ENCODE peak calls at places on chromosome 22, in ten cellular contexts. Z, D, P, N, C, O, X, J, U and L are unnamed samples.

GRCh38 chr22:37053310-37054077 is 2.0 kb downstream of the KCTD17 start:
- DNase-seq in Z (no peak), O (no peak), C (no peak), J (no peak), D (no peak), U (no peak), N (no peak), X (no peak), P (peak; percentile 61), L (peak; percentile 71)

GRCh38 chr22:43239956-43240355 is 53.0 kb upstream of the TTLL12 start:
- DNase-seq in J (no peak), Z (no peak), O (no peak), X (no peak), P (no peak), N (no peak), D (no peak), C (no peak), U (no peak), L (no peak)

GRCh38 chr22:46071451-46072029 is 78.8 kb upstream of the PPARA start:
- DNase-seq in J (peak; percentile 95), Z (peak; percentile 88), N (no peak), O (peak; percentile 94), D (peak; percentile 96), P (peak; percentile 93), U (peak; percentile 85), C (peak; percentile 89), X (no peak), L (peak; percentile 97)

GRCh38 chr22:46770151-46770641 is 7.7 kb downstream of the TBC1D22A start:
- DNase-seq in X (no peak), U (no peak), N (no peak), C (no peak), P (no peak), D (no peak), J (no peak), Z (no peak), O (no peak), L (no peak)

GRCh38 chr22:22168190-22168940 is 76.2 kb upstream of the VPREB1 start:
- DNase-seq in P (no peak), U (no peak), D (peak; percentile 53), X (peak; percentile 61), O (peak; percentile 70), C (peak; percentile 26), N (no peak), J (peak; percentile 37), Z (no peak), L (no peak)

GRCh38 chr22:46003271-46004091 is 26.5 kb upstream of the WNT7B start:
- DNase-seq in J (no peak), P (no peak), N (no peak), Z (peak; percentile 83), X (no peak), O (peak; percentile 35), U (no peak), D (no peak), C (no peak), L (no peak)

GRCh38 chr22:43437871-43438475 is 26.2 kb downstream of the MPPED1 start:
- DNase-seq in Z (no peak), C (no peak), N (no peak), X (no peak), D (no peak), P (no peak), J (no peak), U (no peak), O (no peak), L (no peak)

GRCh38 chr22:40485813-40486610 is 115.6 kb downstream of the SGSM3 start:
- DNase-seq in P (no peak), U (no peak), D (peak; percentile 89), O (peak; percentile 36), C (no peak), Z (no peak), N (no peak), J (peak; percentile 83), X (no peak), L (no peak)

GRCh38 chr22:17944205-17944725 is 80.1 kb downstream of the MICAL3 start:
- DNase-seq in P (no peak), D (no peak), C (no peak), N (no peak), X (no peak), U (no peak), O (no peak), Z (no peak), J (no peak), L (no peak)

GRCh38 chr22:24325105-24325757 is 54.6 kb downstream of the SPECC1L start:
- DNase-seq in J (peak; percentile 85), X (peak; percentile 78), P (no peak), O (peak; percentile 86), Z (peak; percentile 77), U (peak; percentile 78), D (peak; percentile 61), N (no peak), C (no peak), L (no peak)

GRCh38 chr22:20905415-20906386 is 11.5 kb upstream of the CRKL start:
- DNase-seq in P (no peak), X (no peak), C (no peak), D (peak; percentile 59), O (peak; percentile 40), N (no peak), Z (no peak), J (no peak), U (no peak), L (no peak)

GRCh38 chr22:35995772-35996171 is 32.9 kb downstream of the RBFOX2 start:
- DNase-seq in O (peak; percentile 98), X (peak; percentile 55), C (peak; percentile 66), Z (peak; percentile 67), N (no peak), D (peak; percentile 59), J (peak; percentile 95), P (no peak), U (peak; percentile 50), L (no peak)

GRCh38 chr22:45629469-45630089 is 42.1 kb upstream of the ATXN10 start:
- DNase-seq in D (no peak), O (no peak), X (peak; percentile 80), U (no peak), C (no peak), P (no peak), N (no peak), Z (no peak), J (no peak), L (no peak)

GRCh38 chr22:42799061-42799460 is 58.0 kb downstream of the ARFGAP3 start:
- DNase-seq in J (no peak), D (no peak), C (no peak), Z (no peak), O (no peak), X (no peak), P (no peak), N (no peak), U (no peak), L (no peak)

GRCh38 chr22:31155425-31155824 is 4.6 kb upstream of the RNF185 start:
- DNase-seq in O (peak; percentile 23), C (no peak), N (no peak), Z (peak; percentile 40), D (no peak), J (peak; percentile 54), U (peak; percentile 26), P (no peak), X (no peak), L (no peak)

GRCh38 chr22:42714768-42715430 is 5.8 kb downstream of the A4GALT start:
- DNase-seq in O (no peak), D (no peak), J (peak; percentile 38), Z (no peak), C (no peak), P (no peak), X (peak; percentile 62), N (no peak), U (no peak), L (no peak)

GRCh38 chr22:31897842-31898241 is 46.5 kb upstream of the YWHAH start:
- DNase-seq in Z (peak; percentile 50), O (peak; percentile 6), J (no peak), U (no peak), C (no peak), P (peak; percentile 17), X (no peak), D (no peak), N (no peak), L (peak; percentile 19)

GRCh38 chr22:38837414-38837813 is 6.4 kb downstream of the NPTXR start:
- DNase-seq in X (no peak), U (no peak), O (no peak), N (no peak), D (no peak), J (no peak), C (no peak), Z (no peak), P (no peak), L (no peak)

GRCh38 chr22:23401111-23401909 is 178.8 kb downstream of the IGLL1 start:
- DNase-seq in D (peak; percentile 11), P (no peak), Z (peak; percentile 71), N (no peak), X (peak; percentile 64), U (no peak), O (peak; percentile 31), C (no peak), J (peak; percentile 96), L (no peak)

GRCh38 chr22:43975041-43975440 is 19.8 kb downstream of the SAMM50 start:
- DNase-seq in Z (no peak), C (no peak), X (no peak), U (no peak), N (no peak), J (no peak), P (no peak), O (no peak), D (no peak), L (no peak)

GRCh38 chr22:47152938-47153337 is 390.5 kb downstream of the TBC1D22A start:
- DNase-seq in X (no peak), J (peak; percentile 50), D (no peak), N (no peak), U (no peak), P (no peak), Z (no peak), C (no peak), O (peak; percentile 37), L (no peak)

GRCh38 chr22:47918276-47918928 is 1156.0 kb downstream of the TBC1D22A start:
- DNase-seq in O (no peak), N (no peak), J (no peak), D (no peak), C (peak; percentile 29), X (no peak), U (no peak), P (no peak), Z (no peak), L (no peak)

GRCh38 chr22:40007826-40008710 is 13.3 kb downstream of the FAM83F start:
- DNase-seq in P (no peak), U (no peak), J (no peak), O (no peak), C (no peak), N (no peak), Z (no peak), X (no peak), D (peak; percentile 45), L (no peak)

GRCh38 chr22:49015993-49016908 is 811.4 kb downstream of the BRD1 start:
- DNase-seq in U (no peak), X (no peak), D (no peak), P (no peak), Z (no peak), N (no peak), O (no peak), C (no peak), J (no peak), L (peak; percentile 2)

GRCh38 chr22:32112380-32112779 is 46.7 kb downstream of the C22orf42 start:
- DNase-seq in X (no peak), O (no peak), D (no peak), Z (no peak), C (no peak), N (no peak), U (no peak), P (no peak), J (no peak), L (no peak)

GRCh38 chr22:28239941-28240340 is 320.9 kb upstream of the PITPNB start:
- DNase-seq in P (no peak), J (no peak), O (no peak), N (no peak), U (no peak), C (no peak), X (no peak), Z (no peak), D (no peak), L (no peak)

GRCh38 chr22:46044718-46045458 is 67.9 kb upstream of the WNT7B start:
- DNase-seq in C (peak; percentile 51), P (no peak), Z (no peak), N (no peak), D (no peak), J (peak; percentile 21), X (no peak), O (no peak), U (no peak), L (peak; percentile 7)

GRCh38 chr22:39227542-39228272 is 17.1 kb downstream of the PDGFB start:
- DNase-seq in U (no peak), O (no peak), J (no peak), Z (no peak), X (no peak), N (no peak), C (no peak), D (no peak), P (no peak), L (no peak)